ENCODE peak calls at places on chromosome 7, in nine cellular contexts. W is GM23248, N is OCI-LY7, V is HCT116, E is neural progenitor cell, B is PC-3, U is MM.1S, J is GM23338, Q is SK-N-SH. S is an unnamed sample.

GRCh38 chr7:4288791-4289190 is 393.3 kb upstream of the FOXK1 start:
- DNase-seq in J (no peak), V (no peak), W (no peak), E (no peak), Q (no peak), N (no peak), U (no peak), B (no peak), S (no peak)

GRCh38 chr7:140650367-140650766 is 9.8 kb upstream of the DENND2A start:
- DNase-seq in Q (no peak), J (no peak), U (no peak), W (no peak), V (no peak), N (no peak), B (no peak), E (no peak), S (no peak)

GRCh38 chr7:81190997-81191747 is 272.3 kb upstream of the SEMA3C start:
- DNase-seq in B (peak; percentile 59), V (peak; percentile 7), N (no peak), E (no peak), U (no peak), Q (no peak), J (no peak), W (peak; percentile 70), S (peak; percentile 28)

GRCh38 chr7:44978511-44979366 is at the start of gene MYO1G:
- DNase-seq in U (no peak), Q (no peak), V (no peak), B (no peak), W (no peak), E (no peak), J (no peak), N (peak; percentile 89), S (no peak)

GRCh38 chr7:22665816-22666375 is 61.1 kb upstream of the IL6 start:
- DNase-seq in Q (no peak), V (no peak), E (no peak), N (no peak), W (peak; percentile 23), J (no peak), U (no peak), B (peak; percentile 49), S (no peak)

GRCh38 chr7:120407015-120407414 is 134.0 kb downstream of the KCND2 start:
- DNase-seq in B (peak; percentile 88), E (no peak), W (no peak), Q (no peak), N (no peak), J (no peak), V (no peak), U (no peak), S (no peak)

GRCh38 chr7:3153118-3153517 is 109.5 kb upstream of the CARD11 start:
- DNase-seq in J (no peak), Q (no peak), N (peak; percentile 17), V (no peak), B (no peak), U (no peak), W (no peak), E (no peak), S (no peak)

GRCh38 chr7:101605611-101606010 is 23.5 kb downstream of the MYL10 start:
- DNase-seq in W (no peak), N (no peak), B (no peak), E (no peak), J (no peak), U (no peak), V (no peak), Q (no peak), S (no peak)

GRCh38 chr7:43628431-43628830 is 45.5 kb downstream of the STK17A start:
- DNase-seq in W (no peak), E (no peak), B (no peak), V (no peak), Q (no peak), N (no peak), U (no peak), J (no peak), S (no peak)

GRCh38 chr7:92834661-92835139 is 1.7 kb downstream of the CDK6 start:
- DNase-seq in J (peak; percentile 75), W (peak; percentile 47), U (peak; percentile 14), N (no peak), E (peak; percentile 55), Q (peak; percentile 62), V (no peak), B (peak; percentile 12), S (peak; percentile 44)

GRCh38 chr7:46079421-46079820 is 158.3 kb upstream of the IGFBP3 start:
- DNase-seq in U (no peak), N (no peak), B (no peak), J (no peak), Q (no peak), W (no peak), E (no peak), V (no peak), S (no peak)

GRCh38 chr7:127665922-127666321 is 13.9 kb downstream of the SND1 start:
- DNase-seq in B (no peak), J (peak; percentile 62), E (peak; percentile 92), U (no peak), V (no peak), N (no peak), Q (no peak), W (no peak), S (no peak)

GRCh38 chr7:144854839-144855424 is 19.1 kb upstream of the TPK1 start:
- DNase-seq in U (no peak), W (peak; percentile 50), Q (peak; percentile 47), N (peak; percentile 22), V (peak; percentile 42), E (peak; percentile 64), J (peak; percentile 78), B (peak; percentile 53), S (peak; percentile 44)

GRCh38 chr7:15464762-15465144 is 97.1 kb downstream of the AGMO start:
- DNase-seq in B (no peak), J (no peak), E (no peak), Q (no peak), U (no peak), V (no peak), N (no peak), W (peak; percentile 20), S (no peak)

GRCh38 chr7:99772565-99772964 is 11.4 kb downstream of the CYP3A4 start:
- DNase-seq in U (no peak), N (no peak), J (no peak), W (no peak), B (no peak), V (no peak), Q (no peak), E (no peak), S (peak; percentile 58)

GRCh38 chr7:151132461-151133205 is 34.9 kb downstream of the GBX1 start:
- DNase-seq in U (no peak), Q (no peak), E (no peak), J (no peak), B (no peak), N (no peak), W (no peak), V (no peak), S (no peak)

GRCh38 chr7:129501760-129502707 is at the start of gene SMKR1:
- DNase-seq in B (peak; percentile 85), N (peak; percentile 80), V (peak; percentile 46), Q (peak; percentile 99), J (peak; percentile 78), U (peak; percentile 94), E (peak; percentile 81), W (peak; percentile 82), S (peak; percentile 76)

DNA sequence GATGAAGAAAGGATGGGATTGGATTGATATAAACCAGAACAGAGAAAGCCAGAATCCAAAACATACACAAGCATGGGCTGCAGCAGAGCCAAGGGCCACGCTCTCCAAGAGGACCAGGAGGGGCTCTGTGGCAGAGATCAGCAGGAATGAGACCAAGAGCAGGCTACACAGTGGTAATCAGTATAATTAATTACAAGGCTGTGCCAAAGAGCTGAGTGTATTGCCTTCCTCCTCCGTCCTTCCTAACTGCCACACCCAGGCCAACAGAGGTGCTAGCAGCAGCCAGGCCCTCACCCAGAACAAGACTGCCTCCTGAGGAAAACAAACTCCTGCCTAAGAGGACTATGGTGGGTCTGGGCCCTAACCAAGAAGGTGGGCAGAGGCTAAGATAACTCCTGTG is 73.8 kb downstream of the KIAA1549 start:
- DNase-seq in B (no peak), Q (no peak), E (no peak), V (no peak), J (no peak), W (peak; percentile 22), N (no peak), U (no peak), S (no peak)
- TF ChIP-seq EZH2phosphoT487 in B (no peak), Q (no peak), E (no peak), V (no peak), J (no peak), W (no peak), N (no peak), U (no peak), S (no peak)

DNA sequence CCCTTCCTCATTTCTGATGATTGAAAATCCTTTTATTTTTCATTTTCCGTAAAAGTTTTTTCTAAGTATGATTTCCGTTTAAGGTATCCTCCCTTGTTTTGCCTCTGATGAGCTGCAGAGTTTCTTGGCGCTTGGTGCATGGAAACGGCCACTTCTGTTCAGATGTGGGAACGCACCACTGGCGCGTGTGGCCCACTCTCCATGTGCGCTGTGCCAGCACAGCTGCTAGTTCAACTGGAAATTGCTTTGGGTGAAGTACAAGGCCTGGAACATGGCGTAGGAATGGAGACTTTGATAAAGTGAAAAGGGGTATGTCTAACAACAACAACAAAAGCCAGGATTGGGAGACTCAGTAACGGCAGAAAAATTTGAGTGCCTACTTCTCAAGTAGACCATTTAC is 364.1 kb downstream of the SUGCT start:
- DNase-seq in B (no peak), E (no peak), N (no peak), U (no peak), V (no peak), Q (no peak), W (no peak), J (no peak), S (no peak)
- TF ChIP-seq EZH2phosphoT487 in B (no peak), E (no peak), N (no peak), U (no peak), V (no peak), Q (no peak), W (no peak), J (no peak), S (no peak)

GRCh38 chr7:148835854-148836253 is 48.2 kb downstream of the EZH2 start:
- DNase-seq in W (no peak), N (no peak), V (no peak), E (no peak), U (no peak), Q (no peak), J (no peak), B (peak; percentile 21), S (no peak)

GRCh38 chr7:148834605-148835004 is 49.5 kb downstream of the EZH2 start:
- DNase-seq in V (no peak), W (no peak), J (no peak), U (no peak), E (no peak), B (no peak), Q (no peak), N (no peak), S (no peak)

GRCh38 chr7:148838905-148839304 is 45.2 kb downstream of the EZH2 start:
- DNase-seq in N (no peak), B (no peak), J (no peak), Q (no peak), W (no peak), U (peak; percentile 83), V (no peak), E (no peak), S (no peak)
- TF ChIP-seq EZH2phosphoT487 in N (no peak), B (no peak), J (no peak), Q (no peak), W (no peak), U (no peak), V (no peak), E (no peak), S (no peak)

DNA sequence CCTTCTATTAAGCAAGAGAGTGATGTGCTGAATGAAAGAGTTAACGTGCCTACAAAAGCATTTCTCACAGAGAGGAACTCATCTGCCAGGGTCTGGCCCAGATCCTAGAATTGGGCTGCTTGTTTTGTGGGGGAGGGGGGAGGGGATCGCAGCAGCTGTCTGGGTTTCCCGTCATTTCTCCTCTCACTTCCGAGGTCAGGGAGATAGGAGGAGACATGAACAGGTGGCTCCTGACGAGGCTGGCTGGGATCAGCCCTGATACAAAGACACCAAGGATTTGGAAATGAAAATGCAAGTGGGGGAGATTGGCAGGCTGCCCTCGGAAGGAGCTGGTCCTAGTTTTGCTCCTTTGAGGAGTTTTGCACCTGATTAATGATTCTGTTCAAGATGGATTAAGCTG is 86.7 kb upstream of the KMT2C start:
- DNase-seq in U (no peak), Q (peak; percentile 54), V (no peak), N (no peak), B (no peak), W (no peak), J (peak; percentile 25), E (no peak), S (no peak)
- TF ChIP-seq EZH2phosphoT487 in U (no peak), Q (no peak), V (no peak), N (no peak), B (no peak), W (no peak), J (no peak), E (no peak), S (no peak)

S was measured in hepatocyte.